ENCODE peak calls at places on chromosomes 2 and 18, in seven cellular contexts. One of them, this sample, is unnamed.

GRCh38 chr2:239222346-239223028 is 178.3 kb downstream of the HDAC4 start:
- DNase-seq in coronary artery: peak; percentile 73
- DNase-seq in kidney glomerular epithelial cell: no peak
- DNase-seq in stimulated activated CD4-positive, alpha-beta T cell treated with anti-CD3 and anti-CD28 coated beads, Interleukin-1b, Interleukin-23, amount 100 ng/mL, for 1 hour: no peak
- DNase-seq in activated naive CD4-positive, alpha-beta T cell treated with anti-CD3 and anti-CD28 coated beads, Interleukin-2, amount 50 U/mL, for 16 hours: no peak
- DNase-seq in AG04450: no peak
- DNase-seq in NCI-H2029: no peak
- DNase-seq in this sample: no peak

GRCh38 chr2:200966770-200967169 is 3.3 kb upstream of the ORC2 start:
- DNase-seq in coronary artery: no peak
- DNase-seq in kidney glomerular epithelial cell: no peak
- DNase-seq in stimulated activated CD4-positive, alpha-beta T cell treated with anti-CD3 and anti-CD28 coated beads, Interleukin-1b, Interleukin-23, amount 100 ng/mL, for 1 hour: no peak
- DNase-seq in activated naive CD4-positive, alpha-beta T cell treated with anti-CD3 and anti-CD28 coated beads, Interleukin-2, amount 50 U/mL, for 16 hours: no peak
- DNase-seq in AG04450: peak; percentile 23
- DNase-seq in NCI-H2029: no peak
- DNase-seq in this sample: no peak

GRCh38 chr2:117945296-117945695 is 68.6 kb downstream of the CCDC93 start:
- DNase-seq in coronary artery: no peak
- DNase-seq in kidney glomerular epithelial cell: no peak
- DNase-seq in stimulated activated CD4-positive, alpha-beta T cell treated with anti-CD3 and anti-CD28 coated beads, Interleukin-1b, Interleukin-23, amount 100 ng/mL, for 1 hour: no peak
- DNase-seq in activated naive CD4-positive, alpha-beta T cell treated with anti-CD3 and anti-CD28 coated beads, Interleukin-2, amount 50 U/mL, for 16 hours: no peak
- DNase-seq in AG04450: no peak
- DNase-seq in NCI-H2029: no peak
- DNase-seq in this sample: no peak

GRCh38 chr18:10928971-10929373 is 220.4 kb downstream of the PIEZO2 start:
- DNase-seq in coronary artery: no peak
- DNase-seq in kidney glomerular epithelial cell: peak; percentile 20
- DNase-seq in stimulated activated CD4-positive, alpha-beta T cell treated with anti-CD3 and anti-CD28 coated beads, Interleukin-1b, Interleukin-23, amount 100 ng/mL, for 1 hour: no peak
- DNase-seq in activated naive CD4-positive, alpha-beta T cell treated with anti-CD3 and anti-CD28 coated beads, Interleukin-2, amount 50 U/mL, for 16 hours: no peak
- DNase-seq in AG04450: peak; percentile 86
- DNase-seq in NCI-H2029: no peak
- DNase-seq in this sample: no peak

GRCh38 chr18:34322365-34323289 is 97.9 kb upstream of the NOL4 start:
- DNase-seq in coronary artery: no peak
- DNase-seq in kidney glomerular epithelial cell: peak; percentile 41
- DNase-seq in stimulated activated CD4-positive, alpha-beta T cell treated with anti-CD3 and anti-CD28 coated beads, Interleukin-1b, Interleukin-23, amount 100 ng/mL, for 1 hour: no peak
- DNase-seq in activated naive CD4-positive, alpha-beta T cell treated with anti-CD3 and anti-CD28 coated beads, Interleukin-2, amount 50 U/mL, for 16 hours: no peak
- DNase-seq in AG04450: peak; percentile 8
- DNase-seq in NCI-H2029: peak; percentile 77
- DNase-seq in this sample: no peak

GRCh38 chr2:165720526-165720925 is 73.5 kb downstream of the GALNT3 start:
- DNase-seq in coronary artery: no peak
- DNase-seq in kidney glomerular epithelial cell: no peak
- DNase-seq in stimulated activated CD4-positive, alpha-beta T cell treated with anti-CD3 and anti-CD28 coated beads, Interleukin-1b, Interleukin-23, amount 100 ng/mL, for 1 hour: no peak
- DNase-seq in activated naive CD4-positive, alpha-beta T cell treated with anti-CD3 and anti-CD28 coated beads, Interleukin-2, amount 50 U/mL, for 16 hours: no peak
- DNase-seq in AG04450: peak; percentile 23
- DNase-seq in NCI-H2029: no peak
- DNase-seq in this sample: no peak

GRCh38 chr2:118048396-118048795 is 34.5 kb upstream of the CCDC93 start:
- DNase-seq in coronary artery: no peak
- DNase-seq in kidney glomerular epithelial cell: no peak
- DNase-seq in stimulated activated CD4-positive, alpha-beta T cell treated with anti-CD3 and anti-CD28 coated beads, Interleukin-1b, Interleukin-23, amount 100 ng/mL, for 1 hour: no peak
- DNase-seq in activated naive CD4-positive, alpha-beta T cell treated with anti-CD3 and anti-CD28 coated beads, Interleukin-2, amount 50 U/mL, for 16 hours: no peak
- DNase-seq in AG04450: no peak
- DNase-seq in NCI-H2029: no peak
- DNase-seq in this sample: no peak

GRCh38 chr2:16713011-16713423 is 47.4 kb upstream of the CYRIA start:
- DNase-seq in coronary artery: no peak
- DNase-seq in kidney glomerular epithelial cell: no peak
- DNase-seq in stimulated activated CD4-positive, alpha-beta T cell treated with anti-CD3 and anti-CD28 coated beads, Interleukin-1b, Interleukin-23, amount 100 ng/mL, for 1 hour: no peak
- DNase-seq in activated naive CD4-positive, alpha-beta T cell treated with anti-CD3 and anti-CD28 coated beads, Interleukin-2, amount 50 U/mL, for 16 hours: no peak
- DNase-seq in AG04450: no peak
- DNase-seq in NCI-H2029: no peak
- DNase-seq in this sample: no peak

GRCh38 chr2:174383796-174384195 is 11.7 kb upstream of the SCRN3 start:
- DNase-seq in coronary artery: no peak
- DNase-seq in kidney glomerular epithelial cell: no peak
- DNase-seq in stimulated activated CD4-positive, alpha-beta T cell treated with anti-CD3 and anti-CD28 coated beads, Interleukin-1b, Interleukin-23, amount 100 ng/mL, for 1 hour: no peak
- DNase-seq in activated naive CD4-positive, alpha-beta T cell treated with anti-CD3 and anti-CD28 coated beads, Interleukin-2, amount 50 U/mL, for 16 hours: no peak
- DNase-seq in AG04450: no peak
- DNase-seq in NCI-H2029: no peak
- DNase-seq in this sample: no peak

GRCh38 chr2:241739651-241740050 is 5.2 kb downstream of the D2HGDH start:
- DNase-seq in coronary artery: no peak
- DNase-seq in kidney glomerular epithelial cell: peak; percentile 6
- DNase-seq in stimulated activated CD4-positive, alpha-beta T cell treated with anti-CD3 and anti-CD28 coated beads, Interleukin-1b, Interleukin-23, amount 100 ng/mL, for 1 hour: no peak
- DNase-seq in activated naive CD4-positive, alpha-beta T cell treated with anti-CD3 and anti-CD28 coated beads, Interleukin-2, amount 50 U/mL, for 16 hours: peak; percentile 67
- DNase-seq in AG04450: peak; percentile 41
- DNase-seq in NCI-H2029: no peak
- DNase-seq in this sample: no peak

GRCh38 chr2:69450735-69451416 is 13.6 kb upstream of the NFU1 start:
- DNase-seq in coronary artery: no peak
- DNase-seq in kidney glomerular epithelial cell: no peak
- DNase-seq in stimulated activated CD4-positive, alpha-beta T cell treated with anti-CD3 and anti-CD28 coated beads, Interleukin-1b, Interleukin-23, amount 100 ng/mL, for 1 hour: no peak
- DNase-seq in activated naive CD4-positive, alpha-beta T cell treated with anti-CD3 and anti-CD28 coated beads, Interleukin-2, amount 50 U/mL, for 16 hours: no peak
- DNase-seq in AG04450: no peak
- DNase-seq in NCI-H2029: no peak
- DNase-seq in this sample: no peak

GRCh38 chr2:214076527-214076926 is 334.3 kb upstream of the VWC2L start:
- DNase-seq in coronary artery: no peak
- DNase-seq in kidney glomerular epithelial cell: peak; percentile 72
- DNase-seq in stimulated activated CD4-positive, alpha-beta T cell treated with anti-CD3 and anti-CD28 coated beads, Interleukin-1b, Interleukin-23, amount 100 ng/mL, for 1 hour: no peak
- DNase-seq in activated naive CD4-positive, alpha-beta T cell treated with anti-CD3 and anti-CD28 coated beads, Interleukin-2, amount 50 U/mL, for 16 hours: no peak
- DNase-seq in AG04450: no peak
- DNase-seq in NCI-H2029: no peak
- DNase-seq in this sample: no peak

GRCh38 chr2:170368370-170368769 is 190.4 kb downstream of the MYO3B start:
- DNase-seq in coronary artery: no peak
- DNase-seq in kidney glomerular epithelial cell: no peak
- DNase-seq in stimulated activated CD4-positive, alpha-beta T cell treated with anti-CD3 and anti-CD28 coated beads, Interleukin-1b, Interleukin-23, amount 100 ng/mL, for 1 hour: no peak
- DNase-seq in activated naive CD4-positive, alpha-beta T cell treated with anti-CD3 and anti-CD28 coated beads, Interleukin-2, amount 50 U/mL, for 16 hours: no peak
- DNase-seq in AG04450: no peak
- DNase-seq in NCI-H2029: no peak
- DNase-seq in this sample: no peak

GRCh38 chr18:2971741-2972552 is 41.0 kb downstream of the LPIN2 start:
- DNase-seq in coronary artery: no peak
- DNase-seq in kidney glomerular epithelial cell: peak; percentile 69
- DNase-seq in stimulated activated CD4-positive, alpha-beta T cell treated with anti-CD3 and anti-CD28 coated beads, Interleukin-1b, Interleukin-23, amount 100 ng/mL, for 1 hour: no peak
- DNase-seq in activated naive CD4-positive, alpha-beta T cell treated with anti-CD3 and anti-CD28 coated beads, Interleukin-2, amount 50 U/mL, for 16 hours: peak; percentile 53
- DNase-seq in AG04450: no peak
- DNase-seq in NCI-H2029: no peak
- DNase-seq in this sample: no peak

GRCh38 chr18:48542513-48543181 is 3.8 kb downstream of the CTIF start:
- DNase-seq in coronary artery: no peak
- DNase-seq in kidney glomerular epithelial cell: no peak
- DNase-seq in stimulated activated CD4-positive, alpha-beta T cell treated with anti-CD3 and anti-CD28 coated beads, Interleukin-1b, Interleukin-23, amount 100 ng/mL, for 1 hour: no peak
- DNase-seq in activated naive CD4-positive, alpha-beta T cell treated with anti-CD3 and anti-CD28 coated beads, Interleukin-2, amount 50 U/mL, for 16 hours: no peak
- DNase-seq in AG04450: no peak
- DNase-seq in NCI-H2029: no peak
- DNase-seq in this sample: no peak

GRCh38 chr2:54572262-54572635 is 116.1 kb downstream of the SPTBN1 start:
- DNase-seq in coronary artery: no peak
- DNase-seq in kidney glomerular epithelial cell: peak; percentile 87
- DNase-seq in stimulated activated CD4-positive, alpha-beta T cell treated with anti-CD3 and anti-CD28 coated beads, Interleukin-1b, Interleukin-23, amount 100 ng/mL, for 1 hour: no peak
- DNase-seq in activated naive CD4-positive, alpha-beta T cell treated with anti-CD3 and anti-CD28 coated beads, Interleukin-2, amount 50 U/mL, for 16 hours: no peak
- DNase-seq in AG04450: no peak
- DNase-seq in NCI-H2029: peak; percentile 54
- DNase-seq in this sample: no peak

GRCh38 chr2:191970867-191971266 is 124.0 kb upstream of the CAVIN2 start:
- DNase-seq in coronary artery: no peak
- DNase-seq in kidney glomerular epithelial cell: no peak
- DNase-seq in stimulated activated CD4-positive, alpha-beta T cell treated with anti-CD3 and anti-CD28 coated beads, Interleukin-1b, Interleukin-23, amount 100 ng/mL, for 1 hour: no peak
- DNase-seq in activated naive CD4-positive, alpha-beta T cell treated with anti-CD3 and anti-CD28 coated beads, Interleukin-2, amount 50 U/mL, for 16 hours: no peak
- DNase-seq in AG04450: no peak
- DNase-seq in NCI-H2029: no peak
- DNase-seq in this sample: no peak

GRCh38 chr2:6929196-6929874 is 12.1 kb downstream of the RNF144A start:
- DNase-seq in coronary artery: no peak
- DNase-seq in kidney glomerular epithelial cell: no peak
- DNase-seq in stimulated activated CD4-positive, alpha-beta T cell treated with anti-CD3 and anti-CD28 coated beads, Interleukin-1b, Interleukin-23, amount 100 ng/mL, for 1 hour: no peak
- DNase-seq in activated naive CD4-positive, alpha-beta T cell treated with anti-CD3 and anti-CD28 coated beads, Interleukin-2, amount 50 U/mL, for 16 hours: no peak
- DNase-seq in AG04450: no peak
- DNase-seq in NCI-H2029: no peak
- DNase-seq in this sample: no peak